ENCODE peak calls at places on chromosomes 16 and 17, in four cellular contexts. X, M, Y and E are unnamed samples.
A peak's percentile ranks its signal among the peaks of the same experiment; 100 is the strongest.

GRCh38 chr17:32854177-32854576 is 22.7 kb downstream of the MYO1D start:
- DNase-seq in X (no peak), M (no peak), Y (no peak), E (no peak)

GRCh38 chr17:47200325-47200663 is 8.9 kb upstream of the MYL4 start:
- DNase-seq in X (no peak), M (no peak), Y (no peak), E (peak; percentile 25)

GRCh38 chr17:66829386-66829864 is 5.5 kb upstream of the CACNG5 start:
- DNase-seq in X (peak; percentile 18), M (peak; percentile 34), Y (no peak), E (peak; percentile 50)

GRCh38 chr17:57135026-57135747 is 50.1 kb downstream of the AKAP1 start:
- DNase-seq in X (no peak), M (no peak), Y (no peak), E (no peak)

GRCh38 chr16:87117936-87118335 is 199.3 kb downstream of the C16orf95 start:
- DNase-seq in X (no peak), M (no peak), Y (no peak), E (no peak)

GRCh38 chr17:4969551-4970231 is 2.1 kb upstream of the SPAG7 start:
- DNase-seq in X (peak; percentile 46), M (no peak), Y (no peak), E (peak; percentile 33)

GRCh38 chr17:82085031-82085861 is 12.8 kb downstream of the FASN start:
- DNase-seq in X (no peak), M (no peak), Y (no peak), E (no peak)

GRCh38 chr16:89581861-89582563 is 6.5 kb downstream of the CPNE7 start:
- DNase-seq in X (peak; percentile 71), M (peak; percentile 43), Y (no peak), E (no peak)

GRCh38 chr16:19344224-19344801 is 58.8 kb downstream of the CLEC19A start:
- DNase-seq in X (no peak), M (no peak), Y (no peak), E (no peak)

GRCh38 chr16:19700319-19700781 is 17.7 kb downstream of the KNOP1 start:
- DNase-seq in X (peak; percentile 79), M (peak; percentile 76), Y (no peak), E (no peak)

GRCh38 chr17:3693829-3694231 is 2.1 kb downstream of the P2RX5 start:
- DNase-seq in X (no peak), M (no peak), Y (peak; percentile 91), E (no peak)

GRCh38 chr17:46977750-46978488 is 1.1 kb downstream of the RPRML start:
- DNase-seq in X (no peak), M (no peak), Y (no peak), E (no peak)

GRCh38 chr17:71458322-71458721 is 662.5 kb upstream of the SOX9 start:
- DNase-seq in X (no peak), M (no peak), Y (no peak), E (no peak)

GRCh38 chr16:68235882-68236803 is at the start of gene ESRP2:
- DNase-seq in X (peak; percentile 80), M (no peak), Y (no peak), E (no peak)

GRCh38 chr17:39663340-39663687 is 1.8 kb upstream of the TCAP start:
- DNase-seq in X (no peak), M (no peak), Y (no peak), E (no peak)

GRCh38 chr17:19369846-19370492 is 7.4 kb upstream of the B9D1 start:
- DNase-seq in X (no peak), M (no peak), Y (no peak), E (no peak)

GRCh38 chr17:2405247-2405926 is 4.5 kb upstream of the MNT start:
- DNase-seq in X (no peak), M (peak; percentile 67), Y (no peak), E (peak; percentile 35)

GRCh38 chr16:25605381-25605780 is 86.4 kb upstream of the HS3ST4 start:
- DNase-seq in X (no peak), M (no peak), Y (no peak), E (no peak)

GRCh38 chr16:55021595-55022475 is 91.2 kb downstream of the IRX5 start:
- DNase-seq in X (peak; percentile 23), M (peak; percentile 68), Y (no peak), E (peak; percentile 65)

GRCh38 chr16:84058664-84059063 is 16.1 kb upstream of the SLC38A8 start:
- DNase-seq in X (no peak), M (no peak), Y (no peak), E (no peak)

GRCh38 chr17:5931611-5932010 is 138.6 kb upstream of the WSCD1 start:
- DNase-seq in X (no peak), M (no peak), Y (no peak), E (no peak)

GRCh38 chr17:71741836-71742235 is 379.0 kb upstream of the SOX9 start:
- DNase-seq in X (no peak), M (no peak), Y (no peak), E (no peak)

GRCh38 chr17:65231086-65231485 is 93.9 kb downstream of the RGS9 start:
- DNase-seq in X (no peak), M (peak; percentile 28), Y (no peak), E (no peak)

GRCh38 chr16:74448990-74449389 is 27.7 kb upstream of the CLEC18B start:
- DNase-seq in X (no peak), M (peak; percentile 73), Y (no peak), E (no peak)

GRCh38 chr17:61253293-61253801 is 146.3 kb upstream of the TBX2 start:
- DNase-seq in X (no peak), M (no peak), Y (no peak), E (no peak)

GRCh38 chr17:61250335-61250890 is 149.2 kb upstream of the TBX2 start:
- DNase-seq in X (no peak), M (peak; percentile 35), Y (no peak), E (peak; percentile 41)

GRCh38 chr17:61249649-61250301 is 149.9 kb upstream of the TBX2 start:
- DNase-seq in X (no peak), M (no peak), Y (no peak), E (peak; percentile 32)

GRCh38 chr17:61253937-61254677 is 145.5 kb upstream of the TBX2 start:
- DNase-seq in X (no peak), M (no peak), Y (no peak), E (no peak)

GRCh38 chr17:61251939-61252865 is 147.4 kb upstream of the TBX2 start:
- DNase-seq in X (no peak), M (peak; percentile 41), Y (no peak), E (peak; percentile 95)
- TF ChIP-seq MYC in X (no peak), M (no peak), Y (no peak), E (peak; percentile 62)

GRCh38 chr17:27956601-27957445 is 63.7 kb upstream of the LYRM9 start:
- DNase-seq in X (no peak), M (no peak), Y (no peak), E (no peak)
- TF ChIP-seq MYC in X (no peak), M (no peak), Y (no peak), E (no peak)

GRCh38 chr16:57265850-57266530 is 18.5 kb downstream of the PLLP start:
- DNase-seq in X (no peak), M (no peak), Y (no peak), E (no peak)

GRCh38 chr16:57264381-57264780 is 19.3 kb downstream of the ARL2BP start:
- DNase-seq in X (no peak), M (no peak), Y (no peak), E (peak; percentile 44)

GRCh38 chr16:57264950-57265371 is 19.5 kb downstream of the PLLP start:
- DNase-seq in X (no peak), M (no peak), Y (no peak), E (no peak)

GRCh38 chr16:57268804-57269800 is 15.4 kb downstream of the PLLP start:
- DNase-seq in X (peak; percentile 56), M (peak; percentile 40), Y (no peak), E (no peak)

DNA sequence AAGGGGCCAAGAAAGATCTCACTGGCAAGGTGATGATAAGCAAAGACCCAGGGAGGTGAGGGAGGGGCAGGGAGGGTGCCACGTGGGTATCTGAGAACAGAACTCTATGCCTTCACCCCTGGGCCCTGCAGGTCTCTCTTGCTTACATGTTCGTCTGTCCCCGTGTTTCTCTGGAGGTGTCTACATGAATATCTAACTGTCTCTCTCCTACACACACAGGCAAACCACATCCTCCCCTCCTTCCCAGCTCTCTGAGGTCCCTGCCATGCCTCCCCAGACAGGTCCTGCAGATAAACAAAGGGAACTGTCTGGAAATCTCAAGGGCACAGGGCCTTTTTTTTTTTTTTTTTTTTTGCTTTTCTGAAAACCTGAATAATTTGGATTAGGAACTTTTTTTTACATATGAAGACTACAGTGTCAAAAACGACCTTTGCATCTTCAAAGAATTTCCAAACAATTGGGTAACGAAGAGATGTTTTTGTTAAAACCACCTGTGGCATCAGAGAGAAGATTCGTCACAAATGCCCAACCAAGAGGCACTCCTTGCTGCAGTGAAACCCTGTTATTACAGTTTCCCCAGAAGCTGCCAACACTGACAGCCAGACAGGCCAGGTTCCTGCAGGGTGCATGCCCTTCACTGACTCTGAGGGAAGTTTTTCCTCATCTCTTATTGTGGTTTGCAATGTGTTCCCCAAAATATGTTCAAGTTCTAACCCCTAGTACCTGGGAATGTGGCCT is 17.8 kb downstream of the PLLP start:
- DNase-seq in X (no peak), M (no peak), Y (no peak), E (peak; percentile 64)
- TF ChIP-seq MYC in X (no peak), M (no peak), Y (no peak), E (no peak)

GRCh38 chr16:69707920-69708683 is 18.3 kb downstream of the NQO1 start:
- DNase-seq in X (no peak), M (no peak), Y (no peak), E (no peak)

GRCh38 chr16:69712277-69712676 is 14.1 kb downstream of the NQO1 start:
- DNase-seq in X (no peak), M (no peak), Y (no peak), E (no peak)

GRCh38 chr16:69709456-69710084 is 16.8 kb downstream of the NQO1 start:
- DNase-seq in X (peak; percentile 81), M (peak; percentile 73), Y (peak; percentile 15), E (peak; percentile 76)

GRCh38 chr16:69712914-69713581 is 13.3 kb downstream of the NQO1 start:
- DNase-seq in X (no peak), M (no peak), Y (no peak), E (peak; percentile 14)

GRCh38 chr16:69711115-69711740 is 15.1 kb downstream of the NQO1 start:
- DNase-seq in X (no peak), M (no peak), Y (no peak), E (no peak)
- TF ChIP-seq MYC in X (no peak), M (no peak), Y (no peak), E (no peak)

GRCh38 chr16:75497558-75497957 is 2.3 kb upstream of the CHST6 start:
- DNase-seq in X (no peak), M (no peak), Y (no peak), E (no peak)

GRCh38 chr16:75491876-75492275 is 3.4 kb downstream of the CHST6 start:
- DNase-seq in X (no peak), M (peak; percentile 41), Y (no peak), E (no peak)

GRCh38 chr16:75494184-75494583 is 1.1 kb downstream of the CHST6 start:
- DNase-seq in X (no peak), M (no peak), Y (no peak), E (no peak)

GRCh38 chr16:75496546-75496945 is 1.3 kb upstream of the CHST6 start:
- DNase-seq in X (no peak), M (no peak), Y (no peak), E (no peak)

GRCh38 chr16:75494696-75495601 is at the start of gene CHST6:
- DNase-seq in X (peak; percentile 52), M (peak; percentile 17), Y (no peak), E (peak; percentile 47)
- TF ChIP-seq MYC in X (peak; percentile 41), M (no peak), Y (no peak), E (no peak)